ENCODE peak calls at places on chromosomes 7 and 10, in ten cellular contexts. L is upper lobe of right lung; G is cardiac muscle cell; U is endodermal cell; D is chondrocyte; C is PC-9; P is T-helper 1 cell; J is activated naive CD4-positive, alpha-beta T cell treated with anti-CD3 and anti-CD28 coated beads, Interleukin-2, amount 50 U/mL, for 72 hours; W is activated CD4-positive, alpha-beta T cell treated with anti-CD3 and anti-CD28 coated beads for 48 hours; F is RWPE1. H is an unnamed sample.

GRCh38 chr10:43781480-43782361 is 133.0 kb upstream of the ZNF32 start:
- DNase-seq in P (peak; percentile 61), C (no peak), L (no peak), D (no peak), W (peak; percentile 66), U (no peak), F (no peak), J (peak; percentile 44), G (no peak), H (no peak)

GRCh38 chr7:101740981-101741725 is 76.3 kb upstream of the CUX1 start:
- DNase-seq in U (no peak), P (peak; percentile 79), J (no peak), G (no peak), D (no peak), L (no peak), C (no peak), F (no peak), W (no peak), H (no peak)

GRCh38 chr7:96303105-96303685 is 18.7 kb downstream of the SLC25A13 start:
- DNase-seq in F (peak; percentile 32), D (no peak), J (no peak), G (no peak), P (no peak), U (peak; percentile 61), C (no peak), W (no peak), L (no peak), H (no peak)

GRCh38 chr10:74380780-74381179 is 229.8 kb downstream of the ADK start:
- DNase-seq in C (no peak), G (no peak), D (no peak), W (no peak), J (no peak), P (no peak), U (no peak), F (no peak), L (no peak), H (no peak)

GRCh38 chr7:25402528-25402927 is 174.2 kb upstream of the NPVF start:
- DNase-seq in D (no peak), L (no peak), W (no peak), U (no peak), P (no peak), C (no peak), G (no peak), J (no peak), F (no peak), H (no peak)

GRCh38 chr7:50266893-50267386 is 37.6 kb upstream of the IKZF1 start:
- DNase-seq in P (peak; percentile 94), F (no peak), J (peak; percentile 71), C (no peak), W (peak; percentile 84), U (no peak), D (no peak), L (peak; percentile 72), G (no peak), H (no peak)

GRCh38 chr7:136000288-136000913 is 23.2 kb upstream of the MTPN start:
- DNase-seq in G (no peak), C (no peak), J (no peak), L (no peak), D (no peak), U (no peak), F (no peak), W (no peak), P (no peak), H (no peak)

GRCh38 chr10:75028748-75029147 is 82.7 kb upstream of the SAMD8 start:
- DNase-seq in G (no peak), C (no peak), U (no peak), D (no peak), J (no peak), P (no peak), W (no peak), F (no peak), L (no peak), H (no peak)

GRCh38 chr10:70803768-70804423 is 11.9 kb upstream of the SGPL1 start:
- DNase-seq in L (no peak), J (no peak), P (no peak), G (no peak), F (no peak), C (no peak), U (no peak), D (no peak), W (no peak), H (no peak)

GRCh38 chr10:93673791-93674190 is 28.6 kb downstream of the FRA10AC1 start:
- DNase-seq in P (no peak), F (no peak), J (no peak), C (no peak), W (no peak), L (no peak), U (no peak), D (no peak), G (no peak), H (no peak)

GRCh38 chr7:156764016-156764669 is 123.6 kb downstream of the RNF32 start:
- DNase-seq in L (peak; percentile 79), G (peak; percentile 63), F (peak; percentile 46), U (peak; percentile 75), J (no peak), W (peak; percentile 29), C (no peak), P (no peak), D (no peak), H (no peak)

GRCh38 chr7:107009846-107010203 is 34.7 kb upstream of the PRKAR2B start:
- DNase-seq in F (no peak), P (no peak), W (no peak), U (no peak), G (no peak), C (no peak), J (no peak), L (no peak), D (no peak), H (no peak)